ENCODE peak calls at places on chromosomes 7 and 10, in seven cellular contexts. G is H9; F is uterus; A is CD4-positive, CD25-positive, alpha-beta regulatory T cell; H is A549; E is ovary; O is heart left ventricle. Q is an unnamed sample.
A peak's percentile ranks its signal among the peaks of the same experiment; 100 is the strongest.

GRCh38 chr10:1094112-1095057 is 38.2 kb downstream of the WDR37 start:
- DNase-seq in G (no peak), F (no peak), A (no peak), H (no peak), E (no peak), O (no peak), Q (no peak)

GRCh38 chr7:39386718-39387117 is 179.5 kb upstream of the YAE1 start:
- DNase-seq in G (peak; percentile 48), F (no peak), A (no peak), H (no peak), E (no peak), O (no peak), Q (no peak)

GRCh38 chr10:31431021-31431420 is 112.0 kb downstream of the ZEB1 start:
- DNase-seq in G (no peak), F (no peak), A (no peak), H (no peak), E (no peak), O (no peak), Q (no peak)

GRCh38 chr7:27965650-27966049 is 214.9 kb downstream of the JAZF1 start:
- DNase-seq in G (no peak), F (no peak), A (no peak), H (no peak), E (no peak), O (no peak), Q (no peak)

GRCh38 chr10:13806419-13806818 is 219.7 kb downstream of the PRPF18 start:
- DNase-seq in G (no peak), F (no peak), A (no peak), H (no peak), E (no peak), O (no peak), Q (no peak)

GRCh38 chr7:22582860-22583640 is 83.1 kb upstream of the STEAP1B start:
- DNase-seq in G (peak; percentile 78), F (no peak), A (no peak), H (peak; percentile 48), E (no peak), O (no peak), Q (no peak)

GRCh38 chr7:35677582-35678356 is 17.2 kb downstream of the HERPUD2 start:
- DNase-seq in G (no peak), F (no peak), A (no peak), H (no peak), E (no peak), O (no peak), Q (no peak)

GRCh38 chr7:141974831-141975230 is 1.3 kb upstream of the TAS2R38 start:
- DNase-seq in G (no peak), F (no peak), A (no peak), H (no peak), E (no peak), O (no peak), Q (no peak)

GRCh38 chr7:149670288-149670687 is 103.1 kb downstream of the ZNF467 start:
- DNase-seq in G (no peak), F (no peak), A (no peak), H (no peak), E (no peak), O (peak; percentile 59), Q (no peak)

GRCh38 chr10:46542567-46543323 is 13.7 kb downstream of the GPRIN2 start:
- DNase-seq in G (no peak), F (peak; percentile 9), A (peak; percentile 0), H (no peak), E (peak; percentile 31), O (peak; percentile 19), Q (no peak)

GRCh38 chr10:78038105-78038504 is 4.4 kb downstream of the RPS24 start:
- DNase-seq in G (no peak), F (no peak), A (no peak), H (no peak), E (no peak), O (no peak), Q (no peak)
- H3K4me1 ChIP-seq in G (peaks cover 2% of the 10 kb centered on the region), F (peaks cover 13% of the 10 kb centered on the region), A (peaks cover 44% of the 10 kb centered on the region), H (peaks cover 55% of the 10 kb centered on the region), E (peaks cover 9% of the 10 kb centered on the region), O (peaks cover 33% of the 10 kb centered on the region), Q (peaks cover 13% of the 10 kb centered on the region)

GRCh38 chr10:123678376-123678775 is 12.2 kb downstream of the GPR26 start:
- DNase-seq in G (peak; percentile 55), F (no peak), A (no peak), H (no peak), E (no peak), O (no peak), Q (no peak)

GRCh38 chr10:123669901-123670300 is 3.7 kb downstream of the GPR26 start:
- DNase-seq in G (no peak), F (no peak), A (no peak), H (no peak), E (no peak), O (no peak), Q (no peak)

GRCh38 chr10:123675811-123676210 is 9.7 kb downstream of the GPR26 start:
- DNase-seq in G (no peak), F (no peak), A (no peak), H (no peak), E (no peak), O (no peak), Q (no peak)

GRCh38 chr10:123677556-123677955 is 11.4 kb downstream of the GPR26 start:
- DNase-seq in G (no peak), F (no peak), A (no peak), H (no peak), E (no peak), O (no peak), Q (no peak)

GRCh38 chr10:123674741-123675140 is 8.6 kb downstream of the GPR26 start:
- DNase-seq in G (no peak), F (no peak), A (no peak), H (no peak), E (no peak), O (no peak), Q (no peak)
- H3K4me1 ChIP-seq in G (no peaks in the 10 kb centered on the region), F (no peaks in the 10 kb centered on the region), A (no peaks in the 10 kb centered on the region), H (no peaks in the 10 kb centered on the region), E (no peaks in the 10 kb centered on the region), O (no peaks in the 10 kb centered on the region), Q (no peaks in the 10 kb centered on the region)

GRCh38 chr7:47373871-47374451 is 207.9 kb downstream of the TNS3 start:
- DNase-seq in G (no peak), F (no peak), A (no peak), H (no peak), E (no peak), O (no peak), Q (no peak)

GRCh38 chr7:47374538-47374937 is 207.4 kb downstream of the TNS3 start:
- DNase-seq in G (no peak), F (no peak), A (no peak), H (no peak), E (no peak), O (no peak), Q (no peak)

GRCh38 chr7:47375121-47375551 is 206.8 kb downstream of the TNS3 start:
- DNase-seq in G (no peak), F (no peak), A (no peak), H (no peak), E (no peak), O (no peak), Q (no peak)

GRCh38 chr7:47376991-47377590 is 204.8 kb downstream of the TNS3 start:
- DNase-seq in G (no peak), F (no peak), A (no peak), H (no peak), E (no peak), O (no peak), Q (no peak)

GRCh38 chr7:47375590-47375989 is 206.3 kb downstream of the TNS3 start:
- DNase-seq in G (no peak), F (no peak), A (no peak), H (no peak), E (no peak), O (no peak), Q (no peak)
- H3K4me1 ChIP-seq in G (peaks cover 2% of the 10 kb centered on the region), F (no peaks in the 10 kb centered on the region), A (no peaks in the 10 kb centered on the region), H (peaks cover 81% of the 10 kb centered on the region), E (peaks cover 16% of the 10 kb centered on the region), O (peaks cover 59% of the 10 kb centered on the region), Q (peaks cover 17% of the 10 kb centered on the region)

DNA sequence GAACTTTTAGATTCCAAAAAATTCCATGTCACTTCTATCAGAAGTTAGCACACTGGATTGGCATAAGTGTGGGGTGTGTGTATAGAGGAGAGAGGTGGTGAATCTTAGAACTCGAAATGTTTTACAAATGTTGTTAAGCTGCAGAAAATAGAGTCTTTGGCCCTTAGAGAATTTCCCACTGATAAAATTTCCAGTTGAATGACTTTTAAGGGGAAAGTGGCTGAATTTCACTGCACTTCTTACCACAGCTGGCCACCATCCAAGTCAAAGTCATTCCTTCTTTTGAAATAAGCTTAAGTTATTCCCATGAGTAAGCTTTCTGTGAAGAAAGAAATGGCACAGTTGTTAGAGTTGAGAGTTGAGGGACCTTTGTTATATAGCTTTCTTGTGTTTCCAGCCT is 13.8 kb downstream of the VCL start:
- DNase-seq in G (no peak), F (no peak), A (no peak), H (no peak), E (no peak), O (no peak), Q (no peak)
- H3K4me1 ChIP-seq in G (no peaks in the 10 kb centered on the region), F (peaks cover 10% of the 10 kb centered on the region), A (peaks cover 8% of the 10 kb centered on the region), H (peaks cover 60% of the 10 kb centered on the region), E (peaks cover 12% of the 10 kb centered on the region), O (peaks cover 74% of the 10 kb centered on the region), Q (peaks cover 39% of the 10 kb centered on the region)

DNA sequence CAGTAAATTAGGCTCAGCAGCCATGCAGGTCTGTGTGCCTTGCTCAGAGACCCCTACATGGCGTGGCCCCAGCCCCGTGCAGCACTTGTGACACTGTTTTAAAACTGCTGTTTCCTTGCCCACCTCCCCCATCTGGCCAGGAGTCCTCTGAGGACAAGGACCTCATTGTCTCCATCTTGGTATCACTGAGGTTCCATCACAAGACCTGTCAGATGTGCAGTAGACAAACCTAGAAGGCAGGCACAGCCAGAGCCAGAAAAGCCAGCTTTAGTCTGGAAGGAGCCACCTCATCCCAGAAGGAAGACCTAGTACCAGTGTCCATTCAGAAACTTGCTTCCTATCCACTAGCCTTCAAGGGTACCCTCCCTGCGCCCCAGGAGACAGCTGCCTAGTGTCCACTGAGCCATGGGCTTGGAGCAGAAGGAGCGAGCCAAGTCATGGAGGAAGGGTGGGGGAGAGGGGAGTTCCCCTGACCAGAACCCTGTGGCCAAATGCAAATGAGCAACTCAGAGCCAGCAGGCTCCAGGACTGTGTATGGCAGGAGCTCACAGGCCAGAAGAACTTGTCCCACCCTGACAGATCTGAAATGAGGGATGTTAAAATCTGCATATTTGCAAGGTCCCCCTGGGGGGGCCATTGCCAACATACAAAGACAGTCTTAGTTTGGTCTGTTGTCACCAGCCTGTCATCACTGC is 176.1 kb downstream of the SH3PXD2A start:
- DNase-seq in G (no peak), F (no peak), A (no peak), H (no peak), E (no peak), O (no peak), Q (no peak)
- H3K4me1 ChIP-seq in G (no peaks in the 10 kb centered on the region), F (peaks cover 3% of the 10 kb centered on the region), A (peaks cover 20% of the 10 kb centered on the region), H (peaks cover 21% of the 10 kb centered on the region), E (peaks cover 18% of the 10 kb centered on the region), O (peaks cover 33% of the 10 kb centered on the region), Q (peaks cover 62% of the 10 kb centered on the region)

DNA sequence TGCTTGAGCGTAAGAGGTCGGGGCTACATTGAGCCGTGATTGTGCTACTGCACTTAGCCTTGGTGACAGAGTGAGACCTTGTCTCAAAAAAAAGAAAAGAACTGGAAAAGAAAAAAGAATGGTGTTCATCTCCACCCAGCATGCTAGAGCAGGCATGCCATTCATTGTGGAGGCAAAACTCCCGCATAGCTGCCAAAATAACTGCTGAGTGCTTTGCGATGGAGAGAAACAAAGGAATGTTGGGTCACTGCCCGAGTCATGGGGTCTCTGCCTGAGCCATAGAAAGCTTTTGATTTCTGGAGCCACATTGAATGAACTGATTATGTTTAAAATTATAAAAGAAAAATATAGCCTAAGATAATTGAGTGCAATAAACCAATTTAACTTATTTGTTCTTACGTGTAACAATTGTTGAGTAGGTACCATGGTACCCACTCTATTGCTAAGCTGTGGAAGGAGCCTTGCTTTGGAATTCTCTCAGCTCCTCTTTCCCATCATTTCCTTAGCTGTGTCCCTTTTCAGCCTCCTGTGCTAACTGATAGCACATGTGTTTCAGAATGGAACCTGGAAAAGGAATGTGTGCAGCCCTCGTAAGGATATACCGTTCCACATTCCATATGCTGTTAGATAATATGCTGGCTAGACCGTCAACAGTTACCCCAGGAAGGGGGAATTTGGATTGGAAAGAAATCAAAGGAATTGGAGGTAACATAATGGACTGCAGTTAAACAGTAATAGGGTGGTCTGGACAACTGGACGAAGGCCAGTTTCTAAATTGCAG is 98.9 kb downstream of the KIAA1217 start:
- DNase-seq in G (no peak), F (no peak), A (no peak), H (no peak), E (no peak), O (peak; percentile 40), Q (no peak)
- H3K4me1 ChIP-seq in G (no peaks in the 10 kb centered on the region), F (no peaks in the 10 kb centered on the region), A (no peaks in the 10 kb centered on the region), H (no peaks in the 10 kb centered on the region), E (peaks cover 9% of the 10 kb centered on the region), O (peaks cover 36% of the 10 kb centered on the region), Q (peaks cover 31% of the 10 kb centered on the region)

Q was measured in tibial nerve.